ENCODE peak calls at places on chromosomes 6 and 20, in ten cellular contexts. Q, O, E, W, R, X, A, L, Z and U are unnamed samples.
A peak's percentile ranks its signal among the peaks of the same experiment; 100 is the strongest.

GRCh38 chr6:166461821-166462460 is 79.2 kb upstream of the MPC1 start:
- DNase-seq in A (no peak), W (no peak), X (no peak), Z (no peak), R (no peak), Q (no peak), L (no peak), O (no peak), E (no peak), U (no peak)

GRCh38 chr6:85390105-85390728 is 59.7 kb upstream of the NT5E start:
- DNase-seq in W (no peak), R (no peak), E (no peak), Z (no peak), Q (peak; percentile 18), X (no peak), A (peak; percentile 79), L (no peak), O (no peak), U (no peak)

GRCh38 chr6:84227044-84227433 is 404 bp downstream of the CEP162 start:
- DNase-seq in R (no peak), A (no peak), L (no peak), Q (no peak), Z (no peak), O (no peak), W (no peak), X (peak; percentile 1), E (no peak), U (no peak)

GRCh38 chr6:156279306-156279969 is 497.7 kb upstream of the ARID1B start:
- DNase-seq in X (no peak), R (no peak), O (no peak), A (no peak), Z (no peak), E (peak; percentile 43), Q (no peak), L (no peak), W (no peak), U (no peak)

GRCh38 chr6:131258816-131259476 is 123.7 kb downstream of the AKAP7 start:
- DNase-seq in W (no peak), E (no peak), A (peak; percentile 63), Z (peak; percentile 9), O (no peak), Q (no peak), R (no peak), X (peak; percentile 15), L (no peak), U (peak; percentile 46)

GRCh38 chr20:21090112-21090737 is 15.9 kb downstream of the LINC00237 start:
- DNase-seq in X (no peak), Z (no peak), E (no peak), W (no peak), Q (no peak), A (no peak), O (no peak), R (no peak), L (no peak), U (no peak)

GRCh38 chr6:97668716-97669115 is 385.7 kb upstream of the MMS22L start:
- DNase-seq in E (peak; percentile 44), X (no peak), W (no peak), L (peak; percentile 14), O (no peak), Q (no peak), Z (no peak), A (no peak), R (no peak), U (no peak)

GRCh38 chr6:41966961-41967311 is 25.3 kb upstream of the CCND3 start:
- DNase-seq in Q (peak; percentile 32), R (peak; percentile 50), X (peak; percentile 84), E (no peak), W (no peak), Z (peak; percentile 73), L (no peak), A (no peak), O (no peak), U (peak; percentile 72)

GRCh38 chr6:16760536-16761468 is at the start of gene ATXN1:
- DNase-seq in X (peak; percentile 80), R (peak; percentile 18), Q (peak; percentile 65), W (peak; percentile 78), A (peak; percentile 68), O (peak; percentile 74), Z (no peak), E (no peak), L (peak; percentile 60), U (no peak)

GRCh38 chr20:47670913-47671312 is 114.4 kb downstream of the SULF2 start:
- DNase-seq in R (no peak), O (no peak), E (no peak), L (no peak), Q (no peak), W (no peak), A (no peak), Z (no peak), X (no peak), U (no peak)

GRCh38 chr6:89116702-89117101 is 1.2 kb downstream of the SRSF12 start:
- DNase-seq in L (no peak), O (no peak), E (no peak), Q (no peak), X (no peak), W (no peak), R (no peak), Z (no peak), A (no peak), U (no peak)
- H3K4me3 ChIP-seq in L (no peak overlapping the region), O (peak overlapping the region; percentile 38), E (no peak overlapping the region), Q (no peak overlapping the region), X (peak overlapping the region; percentile 57), W (no peak overlapping the region), R (peak overlapping the region; percentile 71), Z (peak overlapping the region; percentile 57), A (no peak overlapping the region), U (no peak overlapping the region)

GRCh38 chr6:55511124-55511820 is 67.7 kb downstream of the HMGCLL1 start:
- DNase-seq in E (no peak), X (no peak), Q (no peak), A (no peak), W (no peak), R (no peak), L (no peak), O (no peak), Z (no peak), U (no peak)

DNA sequence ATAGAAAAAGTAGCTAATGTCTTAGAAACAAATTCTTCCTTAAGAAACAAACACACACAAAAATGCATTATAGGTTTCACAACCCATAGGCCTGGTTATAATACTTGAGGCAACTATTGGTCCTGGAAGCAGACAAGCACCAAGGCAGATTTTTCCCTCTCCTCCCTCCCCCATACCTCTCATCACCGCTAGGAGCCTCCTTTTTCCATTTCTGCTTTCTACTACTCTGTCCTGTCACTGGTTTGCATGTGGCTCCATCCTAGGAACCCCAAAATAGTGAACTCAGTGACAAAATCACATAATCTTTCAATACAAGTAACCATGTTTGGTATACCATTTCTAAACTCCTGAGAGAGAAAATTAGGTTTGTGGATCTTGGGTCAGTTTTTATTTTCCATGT is 66.1 kb downstream of the HMGCLL1 start:
- DNase-seq in W (no peak), R (no peak), Q (no peak), Z (no peak), O (no peak), A (no peak), L (no peak), X (no peak), E (no peak), U (no peak)
- TF ChIP-seq CTCF in W (no peak), R (no peak), Q (no peak), Z (no peak), O (no peak), A (no peak), L (no peak), X (no peak), E (no peak), U (no peak)

GRCh38 chr6:100877851-100878250 is 3.3 kb downstream of the ASCC3 start:
- DNase-seq in O (no peak), X (no peak), Q (no peak), A (no peak), E (no peak), Z (no peak), L (no peak), W (no peak), R (no peak), U (no peak)

GRCh38 chr6:100880149-100880900 is 804 bp downstream of the ASCC3 start:
- DNase-seq in Z (no peak), R (no peak), L (no peak), A (peak; percentile 46), W (no peak), E (no peak), O (no peak), Q (peak; percentile 41), X (peak; percentile 56), U (peak; percentile 22)

GRCh38 chr6:100881707-100882040 is 545 bp upstream of the ASCC3 start:
- DNase-seq in Z (no peak), Q (peak; percentile 13), X (peak; percentile 23), L (no peak), O (no peak), E (no peak), W (no peak), R (no peak), A (no peak), U (no peak)

GRCh38 chr6:100880901-100881706 is at the start of gene ASCC3:
- DNase-seq in O (peak; percentile 92), A (peak; percentile 97), E (peak; percentile 97), W (peak; percentile 97), Q (peak; percentile 90), X (peak; percentile 92), Z (peak; percentile 62), L (peak; percentile 96), R (peak; percentile 53), U (peak; percentile 90)

DNA sequence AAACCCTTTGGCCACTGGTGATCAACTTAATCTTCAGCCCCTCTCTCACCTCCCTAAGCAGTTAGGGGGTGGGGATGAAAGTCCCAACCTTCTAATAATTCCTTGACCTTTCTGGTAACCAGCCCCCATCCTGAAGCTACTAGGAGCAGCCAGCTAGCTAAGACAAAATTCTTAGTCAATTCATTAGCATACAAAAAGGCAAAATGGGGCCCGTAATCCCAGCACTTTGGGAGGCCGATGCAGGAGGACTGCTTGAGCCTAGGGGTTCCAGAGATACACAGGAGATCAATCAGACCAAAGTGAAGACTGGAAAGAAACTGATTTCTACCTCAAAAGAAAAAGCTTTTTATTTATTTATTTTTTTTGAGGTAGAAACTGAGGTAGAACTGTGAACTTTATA is 1.8 kb downstream of the ASCC3 start:
- DNase-seq in W (no peak), O (no peak), A (no peak), E (no peak), Z (no peak), Q (no peak), R (no peak), X (no peak), L (no peak), U (no peak)
- H3K4me3 ChIP-seq in W (no peak overlapping the region), O (no peak overlapping the region), A (no peak overlapping the region), E (peak overlapping the region; percentile 93), Z (no peak overlapping the region), Q (peak overlapping the region; percentile 97), R (no peak overlapping the region), X (peak overlapping the region; percentile 86), L (no peak overlapping the region), U (no peak overlapping the region)

DNA sequence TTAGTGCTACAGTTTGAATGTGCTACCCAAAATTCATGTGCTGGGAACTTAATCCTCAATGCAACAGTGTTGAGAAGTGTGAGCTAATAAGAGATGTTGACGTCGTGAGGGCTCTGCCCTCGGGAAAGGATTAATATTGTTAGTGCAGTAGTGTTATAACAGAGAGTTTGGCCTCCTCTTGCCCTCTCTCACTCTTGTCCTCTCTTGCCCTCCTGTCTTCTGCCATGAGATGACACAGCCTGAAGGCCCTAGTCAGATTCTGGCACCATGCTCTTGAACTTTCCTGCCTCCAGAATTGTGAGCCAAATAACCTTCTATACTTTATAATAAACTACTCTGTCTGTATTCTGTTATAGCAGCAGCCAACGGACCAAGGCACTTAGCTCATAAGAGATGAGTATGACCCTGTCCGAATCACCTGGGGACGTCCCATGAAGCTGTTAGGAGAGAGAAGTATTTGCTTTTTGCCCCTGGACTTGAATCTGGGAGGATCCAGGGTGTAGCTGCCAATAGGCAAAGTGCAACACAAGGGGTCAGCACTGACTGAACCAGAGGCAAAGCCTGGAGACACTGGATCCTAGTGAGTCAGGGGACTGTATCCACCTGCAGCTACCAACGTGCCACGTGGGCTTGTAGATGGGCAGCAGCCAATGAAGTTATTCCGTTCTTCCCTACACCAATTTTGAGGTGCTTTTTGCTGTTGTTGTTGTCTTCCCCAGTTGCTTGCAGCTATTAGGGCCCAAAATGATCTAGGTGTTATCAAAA is 233.7 kb downstream of the THBS2 start:
- DNase-seq in Z (no peak), O (no peak), L (no peak), Q (peak; percentile 57), A (no peak), E (no peak), X (peak; percentile 21), R (no peak), W (no peak), U (no peak)
- TF ChIP-seq CTCF in Z (peak; percentile 4), O (no peak), L (peak; percentile 14), Q (peak; percentile 38), A (no peak), E (no peak), X (peak; percentile 32), R (no peak), W (no peak), U (peak; percentile 4)